ENCODE peak calls at places on chromosome 3, in ten cellular contexts. Z, W, R, U, T, D, J, V, F and C are unnamed samples.

GRCh38 chr3:131007782-131008181 is 18.8 kb downstream of the ASTE1 start:
- DNase-seq in Z (no peak), W (no peak), R (no peak), U (no peak), T (no peak), D (no peak), J (peak), V (no peak), F (no peak), C (peak)

GRCh38 chr3:27905625-27906024 is 183.5 kb upstream of the EOMES start:
- DNase-seq in Z (no peak), W (no peak), R (no peak), U (no peak), T (no peak), D (no peak), J (no peak), V (no peak), F (no peak), C (no peak)

GRCh38 chr3:29751647-29752263 is 470.9 kb downstream of the RBMS3 start:
- DNase-seq in Z (no peak), W (peak), R (peak), U (no peak), T (no peak), D (no peak), J (no peak), V (no peak), F (no peak), C (no peak)

GRCh38 chr3:13654330-13655073 is 105.6 kb downstream of the FBLN2 start:
- DNase-seq in Z (no peak), W (no peak), R (no peak), U (no peak), T (no peak), D (no peak), J (no peak), V (no peak), F (no peak), C (no peak)

GRCh38 chr3:24583004-24583403 is 88.4 kb upstream of the THRB start:
- DNase-seq in Z (no peak), W (no peak), R (no peak), U (no peak), T (peak), D (no peak), J (no peak), V (no peak), F (no peak), C (peak)

GRCh38 chr3:108493862-108494261 is 16.5 kb downstream of the MYH15 start:
- DNase-seq in Z (no peak), W (peak), R (no peak), U (peak), T (peak), D (no peak), J (no peak), V (no peak), F (no peak), C (no peak)

GRCh38 chr3:136008732-136009456 is 43.4 kb downstream of the PPP2R3A start:
- DNase-seq in Z (no peak), W (no peak), R (no peak), U (no peak), T (no peak), D (no peak), J (peak), V (no peak), F (no peak), C (no peak)

GRCh38 chr3:154040283-154040682 is 80.9 kb upstream of the ARHGEF26 start:
- DNase-seq in Z (no peak), W (no peak), R (no peak), U (no peak), T (peak), D (no peak), J (peak), V (no peak), F (no peak), C (peak)

GRCh38 chr3:51332156-51332555 is 52.9 kb upstream of the MANF start:
- DNase-seq in Z (no peak), W (no peak), R (no peak), U (no peak), T (no peak), D (no peak), J (no peak), V (no peak), F (no peak), C (no peak)

GRCh38 chr3:24401090-24401810 is 93.4 kb downstream of the THRB start:
- DNase-seq in Z (no peak), W (no peak), R (no peak), U (no peak), T (no peak), D (no peak), J (no peak), V (no peak), F (no peak), C (no peak)

GRCh38 chr3:49715611-49716121 is 3.8 kb downstream of the AMIGO3 start:
- DNase-seq in Z (no peak), W (peak), R (peak), U (no peak), T (no peak), D (no peak), J (no peak), V (no peak), F (no peak), C (no peak)

GRCh38 chr3:135908225-135908624 is 57.3 kb upstream of the PPP2R3A start:
- DNase-seq in Z (no peak), W (no peak), R (no peak), U (no peak), T (peak), D (no peak), J (peak), V (no peak), F (no peak), C (no peak)

GRCh38 chr3:133821767-133822638 is 16.4 kb downstream of the SRPRB start:
- DNase-seq in Z (peak), W (no peak), R (no peak), U (no peak), T (peak), D (no peak), J (peak), V (peak), F (peak), C (peak)

GRCh38 chr3:43389388-43390254 is 103.3 kb downstream of the SNRK start:
- DNase-seq in Z (peak), W (no peak), R (no peak), U (no peak), T (peak), D (peak), J (peak), V (no peak), F (no peak), C (peak)

GRCh38 chr3:71031914-71032521 is 551.5 kb downstream of the FOXP1 start:
- DNase-seq in Z (no peak), W (no peak), R (no peak), U (no peak), T (no peak), D (no peak), J (no peak), V (no peak), F (no peak), C (peak)

GRCh38 chr3:66709464-66710058 is 208.7 kb upstream of the LRIG1 start:
- DNase-seq in Z (no peak), W (no peak), R (no peak), U (no peak), T (no peak), D (no peak), J (no peak), V (no peak), F (no peak), C (no peak)

GRCh38 chr3:66715806-66716205 is 215.0 kb upstream of the LRIG1 start:
- DNase-seq in Z (no peak), W (no peak), R (no peak), U (no peak), T (no peak), D (no peak), J (no peak), V (no peak), F (no peak), C (no peak)

DNA sequence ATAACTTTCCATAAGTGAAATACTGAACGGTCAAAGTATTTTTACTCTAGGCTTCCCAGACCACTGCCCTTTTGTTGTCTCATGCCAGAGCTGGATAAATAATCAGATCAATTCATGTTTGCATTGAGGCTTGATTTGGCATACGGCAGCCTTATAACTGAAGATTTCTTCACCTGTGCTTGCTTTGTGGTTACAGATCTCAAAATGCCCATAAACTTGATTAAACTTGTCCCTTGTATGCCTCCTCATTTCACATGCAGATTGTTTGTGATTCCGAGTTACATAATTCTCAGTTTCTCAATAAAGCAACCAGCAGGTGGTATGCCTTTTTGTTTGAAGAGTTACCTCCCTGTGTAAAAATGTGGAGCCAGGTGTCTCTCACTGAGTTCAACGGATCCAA is 211.4 kb upstream of the LRIG1 start:
- DNase-seq in Z (no peak), W (no peak), R (no peak), U (no peak), T (no peak), D (no peak), J (no peak), V (no peak), F (no peak), C (no peak)
- H3K4me3 ChIP-seq in Z (no peak), W (no peak), R (no peak), U (no peak), T (no peak), D (no peak), J (no peak), V (no peak), F (no peak), C (no peak)

GRCh38 chr3:112987710-112988334 is 3.0 kb upstream of the GTPBP8 start:
- DNase-seq in Z (no peak), W (peak), R (no peak), U (peak), T (no peak), D (no peak), J (no peak), V (no peak), F (no peak), C (no peak)

GRCh38 chr3:112995800-112996199 is 5.0 kb downstream of the GTPBP8 start:
- DNase-seq in Z (no peak), W (no peak), R (no peak), U (no peak), T (no peak), D (no peak), J (no peak), V (no peak), F (no peak), C (no peak)

DNA sequence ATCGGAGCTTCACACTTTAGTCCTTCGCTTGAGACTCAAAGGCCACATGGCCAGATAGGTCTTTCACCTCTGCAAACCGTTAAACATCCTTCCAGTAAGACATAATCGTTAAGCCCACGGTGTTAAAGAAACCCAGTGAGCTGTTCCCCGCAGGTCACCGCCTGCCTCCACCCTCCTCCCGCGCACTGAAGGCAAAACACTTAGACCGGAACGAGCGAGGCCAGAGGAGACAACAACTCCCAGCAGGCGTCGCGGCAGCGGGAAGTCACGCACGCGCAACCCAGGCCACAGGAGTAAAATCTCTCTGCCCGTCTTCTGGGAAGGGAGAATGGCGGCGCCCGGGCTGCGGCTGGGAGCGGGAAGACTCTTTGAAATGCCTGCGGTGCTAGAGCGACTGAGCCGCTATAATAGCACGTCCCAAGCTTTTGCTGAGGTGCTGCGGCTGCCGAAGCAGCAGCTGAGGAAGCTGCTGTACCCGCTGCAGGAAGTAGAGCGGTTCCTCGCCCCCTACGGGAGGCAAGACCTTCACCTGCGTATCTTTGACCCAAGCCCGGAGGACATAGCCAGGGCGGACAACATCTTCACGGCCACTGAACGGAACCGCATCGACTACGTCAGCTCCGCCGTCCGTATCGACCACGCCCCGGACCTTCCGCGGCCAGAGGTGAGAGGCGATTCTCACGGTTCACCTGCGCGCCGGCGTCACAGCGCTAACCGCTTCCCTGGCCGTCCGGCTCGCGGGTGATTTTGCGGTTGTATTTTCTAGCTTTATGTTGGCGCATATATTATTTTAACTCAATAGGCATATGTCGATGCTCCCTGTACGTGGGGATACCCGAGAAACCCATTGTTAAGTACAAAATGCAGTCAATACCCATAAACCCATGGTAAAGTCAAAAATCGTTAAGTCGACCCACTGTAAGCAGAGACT is at the start of gene GTPBP8:
- DNase-seq in Z (peak), W (peak), R (peak), U (peak), T (peak), D (peak), J (peak), V (peak), F (peak), C (peak)
- TF ChIP-seq CTCF in Z (no peak), W (no peak), R (peak), U (no peak), T (no peak), D (no peak), J (no peak), V (no peak), F (peak), C (no peak)

GRCh38 chr3:190307164-190307545 is 15.1 kb downstream of the CLDN1 start:
- DNase-seq in Z (no peak), W (no peak), R (no peak), U (no peak), T (peak), D (no peak), J (no peak), V (no peak), F (no peak), C (no peak)
- H3K4me3 ChIP-seq in Z (no peak), W (no peak), R (no peak), U (no peak), T (peak), D (no peak), J (no peak), V (no peak), F (no peak), C (no peak)

GRCh38 chr3:75906555-75907112 is 121.3 kb upstream of the ZNF717 start:
- DNase-seq in Z (peak), W (peak), R (peak), U (no peak), T (no peak), D (no peak), J (peak), V (no peak), F (no peak), C (peak)
- TF ChIP-seq CTCF in Z (peak), W (no peak), R (no peak), U (no peak), T (no peak), D (no peak), J (no peak), V (no peak), F (no peak), C (no peak)

GRCh38 chr3:56916697-56917336 is 115.1 kb upstream of the ARHGEF3 start:
- DNase-seq in Z (no peak), W (no peak), R (no peak), U (no peak), T (no peak), D (no peak), J (no peak), V (no peak), F (no peak), C (no peak)

GRCh38 chr3:56917740-56918568 is 116.2 kb upstream of the ARHGEF3 start:
- DNase-seq in Z (no peak), W (no peak), R (no peak), U (no peak), T (no peak), D (no peak), J (no peak), V (no peak), F (no peak), C (no peak)

GRCh38 chr3:56919137-56919796 is 117.5 kb upstream of the ARHGEF3 start:
- DNase-seq in Z (no peak), W (no peak), R (no peak), U (no peak), T (no peak), D (no peak), J (no peak), V (no peak), F (no peak), C (no peak)

GRCh38 chr3:56915969-56916586 is 114.3 kb upstream of the ARHGEF3 start:
- DNase-seq in Z (no peak), W (no peak), R (no peak), U (peak), T (no peak), D (peak), J (no peak), V (no peak), F (no peak), C (no peak)

DNA sequence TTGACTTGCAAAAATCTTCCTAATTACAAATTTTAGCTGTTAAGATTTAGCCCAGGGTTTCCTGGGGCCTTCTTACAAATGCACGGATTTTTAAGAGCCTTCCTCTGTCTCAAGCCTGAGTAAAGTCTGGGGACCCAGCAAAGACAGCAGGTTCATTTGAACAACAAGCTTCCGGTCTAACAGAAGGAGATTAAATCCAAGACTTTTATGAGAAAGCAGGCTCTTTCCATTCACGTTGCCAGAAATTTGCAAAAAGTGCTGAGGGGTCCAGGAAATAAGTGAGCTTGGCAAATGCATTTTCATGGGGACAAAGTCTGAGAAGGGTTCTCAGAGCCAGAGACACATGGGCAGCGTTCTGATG is 115.6 kb upstream of the ARHGEF3 start:
- DNase-seq in Z (no peak), W (no peak), R (no peak), U (no peak), T (no peak), D (no peak), J (no peak), V (no peak), F (no peak), C (no peak)
- H3K4me3 ChIP-seq in Z (no peak), W (no peak), R (no peak), U (no peak), T (no peak), D (no peak), J (no peak), V (no peak), F (no peak), C (no peak)

GRCh38 chr3:141127344-141128125 is 76.4 kb downstream of the SPSB4 start:
- DNase-seq in Z (no peak), W (no peak), R (no peak), U (no peak), T (no peak), D (no peak), J (no peak), V (no peak), F (no peak), C (no peak)
- TF ChIP-seq CTCF in Z (no peak), W (no peak), R (no peak), U (no peak), T (no peak), D (no peak), J (no peak), V (no peak), F (no peak), C (no peak)

DNA sequence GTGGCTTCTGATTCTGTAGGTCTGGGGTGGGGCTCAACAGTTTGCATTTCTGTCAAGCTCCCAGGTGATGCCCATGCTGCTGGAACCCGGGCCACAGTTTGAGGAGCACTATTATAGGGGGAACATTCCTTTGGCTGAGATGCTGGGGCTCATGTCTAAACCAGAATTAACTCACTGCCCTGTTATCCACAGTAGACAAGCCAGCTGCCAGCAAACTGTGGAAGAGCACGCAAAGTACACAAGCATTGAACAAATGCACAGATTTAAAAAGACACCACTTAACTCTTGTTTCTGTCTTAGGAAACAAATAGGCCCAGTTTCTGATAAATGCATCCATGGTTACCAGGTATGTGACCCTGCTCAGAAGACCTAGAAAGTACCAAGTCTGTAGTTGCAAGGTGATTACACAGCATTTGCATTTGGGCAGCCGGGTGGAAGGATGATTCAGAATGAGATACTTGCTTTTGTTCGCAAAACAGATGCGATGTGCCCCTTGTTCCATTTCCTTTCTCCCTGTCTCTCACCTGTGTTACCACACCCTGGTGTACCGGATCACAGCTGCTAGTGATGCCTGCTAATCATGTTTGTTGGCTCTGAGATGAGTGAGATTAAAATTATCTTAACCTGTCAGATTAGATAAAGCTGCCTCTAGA is 12.4 kb downstream of the GYG1 start:
- DNase-seq in Z (no peak), W (no peak), R (no peak), U (no peak), T (peak), D (no peak), J (no peak), V (no peak), F (no peak), C (no peak)
- H3K4me3 ChIP-seq in Z (no peak), W (no peak), R (no peak), U (no peak), T (no peak), D (no peak), J (no peak), V (no peak), F (no peak), C (no peak)

DNA sequence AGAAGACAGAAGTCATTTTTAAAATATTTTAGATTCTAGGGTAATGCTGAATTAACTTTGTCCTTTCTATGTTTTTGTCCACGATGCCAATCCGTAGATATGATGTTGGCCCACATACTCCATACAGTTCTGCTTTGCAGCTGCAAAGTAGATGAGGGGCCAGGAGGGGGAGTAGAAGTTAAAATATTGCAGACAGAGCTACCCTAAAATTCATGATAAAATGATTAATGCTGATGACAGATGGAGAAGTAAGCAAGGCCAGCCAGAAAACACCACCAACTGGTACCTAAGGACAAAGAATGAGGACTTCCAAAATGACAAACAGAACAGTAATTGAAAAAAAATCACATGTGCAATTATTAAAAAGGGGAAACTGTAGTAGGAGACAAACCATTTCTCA is 756.6 kb upstream of the ARPP21 start:
- DNase-seq in Z (no peak), W (no peak), R (no peak), U (no peak), T (no peak), D (no peak), J (no peak), V (no peak), F (no peak), C (peak)
- TF ChIP-seq CTCF in Z (peak), W (no peak), R (no peak), U (no peak), T (no peak), D (no peak), J (no peak), V (no peak), F (no peak), C (peak)